ENCODE peak calls at places on chromosomes 12 and 14, in four cellular contexts. U is IMR-90, Z is mesendoderm, R is H1. H is an unnamed sample.

GRCh38 chr12:120584343-120585149 is 3.3 kb upstream of the POP5 start:
- DNase-seq in U (no peak), Z (peak), R (peak), H (peak)

GRCh38 chr14:39102265-39102968 is 618 bp downstream of the SEC23A start:
- DNase-seq in U (peak), Z (peak), R (no peak), H (no peak)

GRCh38 chr14:63727736-63728728 is at the start of gene SGPP1:
- DNase-seq in U (peak), Z (peak), R (peak), H (peak)

GRCh38 chr12:96263449-96263902 is 69.3 kb downstream of the ELK3 start:
- DNase-seq in U (peak), Z (peak), R (no peak), H (no peak)

GRCh38 chr12:701896-702539 is 38.8 kb upstream of the NINJ2 start:
- DNase-seq in U (no peak), Z (no peak), R (no peak), H (no peak)

GRCh38 chr14:64778114-64778754 is 74.0 kb downstream of the PLEKHG3 start:
- DNase-seq in U (no peak), Z (no peak), R (no peak), H (no peak)

GRCh38 chr12:87266305-87266704 is 762.9 kb downstream of the C12orf50 start:
- DNase-seq in U (no peak), Z (peak), R (no peak), H (no peak)

GRCh38 chr14:90453401-90453951 is 56.6 kb downstream of the CALM1 start:
- DNase-seq in U (no peak), Z (no peak), R (peak), H (no peak)

GRCh38 chr12:104866286-104866685 is 91.8 kb downstream of the SLC41A2 start:
- DNase-seq in U (peak), Z (no peak), R (no peak), H (no peak)

GRCh38 chr14:61192970-61193369 is 88.2 kb downstream of the TMEM30B start:
- DNase-seq in U (peak), Z (no peak), R (no peak), H (no peak)

GRCh38 chr14:78614651-78615050 is 444.5 kb downstream of the NRXN3 start:
- DNase-seq in U (no peak), Z (no peak), R (no peak), H (no peak)

GRCh38 chr12:58033831-58034230 is 92.5 kb downstream of the ATP23 start:
- DNase-seq in U (no peak), Z (no peak), R (no peak), H (no peak)

GRCh38 chr14:51552275-51552674 is 99.4 kb upstream of the FRMD6 start:
- DNase-seq in U (no peak), Z (no peak), R (no peak), H (no peak)

GRCh38 chr12:28966049-28966778 is 182.9 kb upstream of the FAR2 start:
- DNase-seq in U (peak), Z (no peak), R (no peak), H (no peak)

GRCh38 chr12:27366621-27367020 is 34.0 kb downstream of the BMAL2 start:
- DNase-seq in U (no peak), Z (no peak), R (no peak), H (no peak)

GRCh38 chr12:75646329-75646940 is 135.0 kb upstream of the KRR1 start:
- DNase-seq in U (peak), Z (peak), R (no peak), H (no peak)

GRCh38 chr14:43143106-43143505 is 1364.0 kb downstream of the FSCB start:
- DNase-seq in U (no peak), Z (no peak), R (no peak), H (no peak)

DNA sequence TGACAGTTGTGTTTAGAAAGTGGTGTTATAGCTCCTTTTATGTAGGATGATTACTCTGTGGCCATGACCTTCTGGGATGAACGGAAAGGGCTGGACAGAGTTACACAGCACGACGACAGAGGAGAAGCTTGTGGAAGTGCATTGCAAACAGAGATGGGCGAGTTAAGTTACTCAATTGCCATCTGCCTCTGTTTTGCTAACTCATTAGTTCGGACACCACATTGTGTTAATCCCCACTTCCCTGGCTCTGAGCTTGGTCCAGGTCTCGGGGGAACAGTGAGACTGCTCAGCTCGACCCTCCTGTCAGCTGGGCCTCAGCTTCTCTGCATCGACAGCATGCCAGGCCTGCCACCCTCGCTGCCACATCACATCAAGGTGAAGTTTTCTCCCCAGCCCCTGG is 408.0 kb downstream of the ZFP36L1 start:
- DNase-seq in U (no peak), Z (no peak), R (no peak), H (no peak)
- H3K56ac ChIP-seq in U (no peak), Z (no peak), R (no peak), H (no peak)

GRCh38 chr14:76908834-76909233 is 82.6 kb downstream of the LRRC74A start:
- DNase-seq in U (no peak), Z (no peak), R (no peak), H (no peak)

GRCh38 chr14:76910371-76910890 is 84.2 kb downstream of the LRRC74A start:
- DNase-seq in U (no peak), Z (no peak), R (no peak), H (no peak)

GRCh38 chr14:76917158-76917596 is 91.0 kb downstream of the LRRC74A start:
- DNase-seq in U (peak), Z (peak), R (peak), H (peak)

GRCh38 chr14:76909266-76909665 is 83.1 kb downstream of the LRRC74A start:
- DNase-seq in U (no peak), Z (no peak), R (no peak), H (no peak)

GRCh38 chr14:76911473-76911872 is 85.3 kb downstream of the LRRC74A start:
- DNase-seq in U (no peak), Z (no peak), R (no peak), H (no peak)
- H3K9ac ChIP-seq in U (no peak), Z (no peak), R (no peak), H (no peak)

GRCh38 chr12:89349814-89350213 is 2.5 kb downstream of the DUSP6 start:
- DNase-seq in U (peak), Z (peak), R (no peak), H (peak)

GRCh38 chr12:89351489-89352241 is 636 bp downstream of the DUSP6 start:
- DNase-seq in U (peak), Z (no peak), R (peak), H (no peak)

GRCh38 chr12:89350260-89350659 is 2.0 kb downstream of the DUSP6 start:
- DNase-seq in U (no peak), Z (peak), R (no peak), H (no peak)

GRCh38 chr12:89352242-89352491 is 134 bp downstream of the DUSP6 start:
- DNase-seq in U (no peak), Z (no peak), R (no peak), H (no peak)

GRCh38 chr12:89350661-89351488 is 1.4 kb downstream of the DUSP6 start:
- DNase-seq in U (no peak), Z (peak), R (no peak), H (no peak)
- H3K18ac ChIP-seq in U (peak), Z (peak), R (peak), H (peak)

GRCh38 chr12:51086933-51087332 is 3.5 kb upstream of the CSRNP2 start:
- DNase-seq in U (no peak), Z (no peak), R (no peak), H (no peak)

GRCh38 chr12:51080136-51080535 is 3.3 kb downstream of the CSRNP2 start:
- DNase-seq in U (no peak), Z (no peak), R (no peak), H (no peak)

GRCh38 chr12:51083140-51083833 is at the start of gene CSRNP2:
- DNase-seq in U (peak), Z (peak), R (peak), H (peak)

GRCh38 chr12:51085757-51086156 is 2.4 kb upstream of the CSRNP2 start:
- DNase-seq in U (no peak), Z (no peak), R (no peak), H (no peak)

GRCh38 chr12:51082561-51083139 is 746 bp downstream of the CSRNP2 start:
- DNase-seq in U (peak), Z (peak), R (no peak), H (peak)
- H3K56ac ChIP-seq in U (peak), Z (peak), R (peak), H (no peak)

DNA sequence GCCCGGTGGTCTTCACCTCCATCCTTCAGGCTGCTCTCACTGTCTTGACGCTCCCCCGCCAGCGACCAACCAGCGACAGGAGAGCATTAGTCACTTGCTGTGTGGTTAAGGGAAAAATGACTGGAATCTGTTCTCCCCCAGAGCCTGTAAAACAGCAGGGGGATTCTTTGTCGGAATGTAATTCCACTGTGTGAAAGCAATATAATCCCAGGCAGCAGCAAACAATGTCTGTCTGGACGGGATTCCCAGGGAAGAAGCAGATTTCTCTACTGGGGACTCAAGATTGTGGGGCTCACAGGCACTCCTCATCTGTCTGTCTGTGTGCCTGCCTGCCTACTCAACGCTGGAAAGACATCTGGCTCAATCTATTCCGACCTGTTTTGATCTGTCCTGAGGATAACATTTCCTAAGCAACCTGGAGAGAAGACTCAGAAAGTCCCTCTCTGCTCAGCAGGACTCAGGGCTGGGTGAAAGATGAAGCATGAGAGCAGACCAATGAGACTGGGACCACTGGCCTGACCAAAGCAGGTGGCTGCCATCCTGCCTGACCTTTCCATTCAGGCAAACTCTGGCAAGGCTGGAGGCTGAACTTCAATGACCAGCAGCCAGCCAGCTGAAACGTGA is 54.6 kb downstream of the NUAK1 start:
- DNase-seq in U (peak), Z (peak), R (peak), H (peak)
- H3K9ac ChIP-seq in U (peak), Z (no peak), R (no peak), H (no peak)

GRCh38 chr12:51369581-51369980 is 21.6 kb downstream of the GALNT6 start:
- DNase-seq in U (no peak), Z (no peak), R (no peak), H (no peak)

GRCh38 chr12:51370667-51371066 is 20.5 kb downstream of the GALNT6 start:
- DNase-seq in U (no peak), Z (no peak), R (no peak), H (no peak)

GRCh38 chr12:51372021-51372420 is 19.2 kb downstream of the GALNT6 start:
- DNase-seq in U (no peak), Z (peak), R (no peak), H (no peak)

GRCh38 chr12:51371295-51371953 is 19.8 kb downstream of the GALNT6 start:
- DNase-seq in U (peak), Z (peak), R (no peak), H (peak)

GRCh38 chr12:51368640-51369517 is 22.3 kb downstream of the GALNT6 start:
- DNase-seq in U (peak), Z (no peak), R (no peak), H (peak)
- H3K18ac ChIP-seq in U (no peak), Z (no peak), R (no peak), H (no peak)